ENCODE peak calls at places on chromosomes 11 and 22, in six cellular contexts. V, E, F, X, K and M are unnamed samples.

GRCh38 chr11:114180301-114181055 is 115.7 kb upstream of the NNMT start:
- DNase-seq in K (no peak), X (no peak), F (peak; percentile 59), V (peak; percentile 61), E (peak; percentile 44), M (peak; percentile 67)

GRCh38 chr11:126080206-126080941 is 17.7 kb upstream of the CDON start:
- DNase-seq in V (no peak), E (no peak), K (no peak), X (no peak), F (no peak), M (no peak)

GRCh38 chr11:126339866-126340434 is 15.5 kb upstream of the ST3GAL4 start:
- DNase-seq in V (peak; percentile 64), K (no peak), X (no peak), E (no peak), F (no peak), M (peak; percentile 86)

GRCh38 chr11:116607027-116607426 is 165.8 kb downstream of the BUD13 start:
- DNase-seq in K (no peak), E (no peak), X (no peak), F (peak; percentile 18), V (no peak), M (no peak)

GRCh38 chr22:42256930-42257329 is 13.5 kb downstream of the TCF20 start:
- DNase-seq in V (no peak), K (no peak), X (no peak), E (no peak), F (no peak), M (no peak)

GRCh38 chr11:70530010-70530409 is 131.7 kb downstream of the CTTN start:
- DNase-seq in E (no peak), K (no peak), V (no peak), X (no peak), F (no peak), M (no peak)

GRCh38 chr22:42167066-42167465 is 36.5 kb upstream of the CYP2D6 start:
- DNase-seq in F (no peak), E (no peak), X (no peak), K (no peak), V (no peak), M (no peak)

GRCh38 chr11:106133529-106133928 is 56.1 kb downstream of the AASDHPPT start:
- DNase-seq in X (no peak), E (no peak), F (no peak), K (no peak), V (peak; percentile 21), M (peak; percentile 22)

GRCh38 chr11:76380977-76381719 is at the start of the genes GVQW3 and THAP12:
- DNase-seq in K (peak; percentile 79), F (peak; percentile 99), X (peak; percentile 99), V (peak; percentile 100), E (peak; percentile 97), M (peak; percentile 98)
- TF ChIP-seq CTCF in K (peak; percentile 40), F (no peak), X (no peak), V (no peak), E (peak; percentile 39), M (no peak)

DNA sequence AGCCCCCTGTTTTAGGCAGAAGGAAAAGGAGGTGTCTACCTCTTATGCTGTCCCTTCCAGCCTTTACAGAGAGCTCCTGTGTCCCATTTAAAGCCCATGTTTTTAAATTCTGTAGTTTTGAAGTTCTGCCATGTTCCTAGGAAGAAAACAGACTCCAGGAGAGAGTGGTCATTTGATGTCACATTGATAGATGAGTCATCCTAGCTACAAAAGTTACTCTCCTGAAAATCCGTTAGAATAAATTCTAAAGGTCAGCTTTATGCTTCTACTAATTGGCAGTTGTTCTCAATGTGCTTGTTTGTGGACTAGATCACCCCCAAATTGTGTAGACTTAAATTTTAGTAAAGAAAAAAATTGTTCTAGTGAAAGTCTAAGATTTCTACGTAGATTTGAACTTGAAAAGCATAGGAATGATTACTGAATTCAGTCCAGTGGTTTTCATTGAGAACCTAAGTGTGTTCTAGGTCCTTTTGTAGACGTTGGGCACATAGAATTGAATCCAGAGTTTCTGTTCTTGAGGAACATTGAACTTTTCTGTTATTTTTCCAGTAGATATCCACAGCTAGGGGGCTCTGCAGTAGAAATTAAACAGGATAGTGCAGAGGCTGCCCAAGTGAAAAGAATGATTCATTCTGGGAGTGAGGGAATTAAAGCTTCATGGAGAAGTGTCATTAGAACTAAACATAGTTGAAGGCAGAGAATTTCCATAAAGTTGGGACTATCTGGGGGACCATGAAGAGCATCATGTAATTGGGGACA is 140.6 kb upstream of the RASSF10 start:
- DNase-seq in V (peak; percentile 47), K (no peak), F (no peak), E (no peak), X (peak; percentile 53), M (peak; percentile 62)
- TF ChIP-seq CTCF in V (no peak), K (peak; percentile 0), F (no peak), E (peak; percentile 7), X (peak; percentile 39), M (peak; percentile 44)

GRCh38 chr22:22463855-22464540 is 44.5 kb downstream of the ZNF280B start:
- DNase-seq in V (peak; percentile 83), X (peak; percentile 52), F (peak; percentile 72), E (peak; percentile 67), K (no peak), M (peak; percentile 74)
- TF ChIP-seq CTCF in V (peak; percentile 52), X (peak; percentile 51), F (peak; percentile 36), E (peak; percentile 81), K (peak; percentile 49), M (peak; percentile 63)

GRCh38 chr11:33716236-33716635 is 15.6 kb upstream of the C11orf91 start:
- DNase-seq in X (peak; percentile 48), F (peak; percentile 53), E (peak; percentile 36), V (peak; percentile 58), K (no peak), M (peak; percentile 53)
- TF ChIP-seq CTCF in X (peak; percentile 53), F (peak; percentile 37), E (peak; percentile 45), V (peak; percentile 28), K (peak; percentile 21), M (peak; percentile 49)

GRCh38 chr11:133821776-133822175 is 23.5 kb downstream of the SPATA19 start:
- DNase-seq in V (no peak), E (peak; percentile 26), K (no peak), F (peak; percentile 79), X (no peak), M (no peak)
- TF ChIP-seq CTCF in V (no peak), E (peak; percentile 28), K (peak; percentile 18), F (peak; percentile 91), X (peak; percentile 36), M (no peak)

GRCh38 chr11:17778956-17779860 is 44.6 kb downstream of the KCNC1 start:
- DNase-seq in E (no peak), F (no peak), X (no peak), V (no peak), K (no peak), M (no peak)

GRCh38 chr11:17781221-17781620 is 46.6 kb downstream of the KCNC1 start:
- DNase-seq in K (no peak), E (no peak), V (no peak), F (no peak), X (no peak), M (no peak)

GRCh38 chr11:17781626-17782025 is 47.0 kb downstream of the KCNC1 start:
- DNase-seq in E (no peak), X (no peak), F (no peak), V (no peak), K (no peak), M (no peak)

GRCh38 chr11:17780668-17781067 is 46.1 kb downstream of the KCNC1 start:
- DNase-seq in E (no peak), X (no peak), K (no peak), F (no peak), V (no peak), M (no peak)

GRCh38 chr11:17779861-17780594 is 45.4 kb downstream of the KCNC1 start:
- DNase-seq in E (no peak), F (no peak), V (no peak), K (no peak), X (no peak), M (no peak)
- TF ChIP-seq CTCF in E (no peak), F (no peak), V (no peak), K (no peak), X (no peak), M (no peak)

GRCh38 chr22:46116491-46116958 is 33.8 kb upstream of the PPARA start:
- DNase-seq in F (peak; percentile 89), X (peak; percentile 85), K (no peak), V (peak; percentile 96), E (peak; percentile 84), M (peak; percentile 89)
- TF ChIP-seq CTCF in F (peak; percentile 76), X (peak; percentile 76), K (peak; percentile 76), V (peak; percentile 70), E (peak; percentile 95), M (peak; percentile 75)

GRCh38 chr11:14232652-14233051 is 126.3 kb downstream of the RRAS2 start:
- DNase-seq in F (no peak), X (no peak), V (no peak), K (no peak), E (no peak), M (no peak)
- TF ChIP-seq CTCF in F (peak; percentile 29), X (peak; percentile 36), V (no peak), K (peak; percentile 31), E (peak; percentile 29), M (peak; percentile 36)